ENCODE peak calls at places on chromosome 20, in eight cellular contexts. P is mammary epithelial cell; K is CD4-positive, alpha-beta T cell; Y is IMR-90; V is left ventricle myocardium inferior; D is fibroblast of lung; Z is brain microvascular endothelial cell; T is CD8-positive, alpha-beta T cell. X is an unnamed sample.

GRCh38 chr20:63854069-63854765 is 7.1 kb upstream of the ABHD16B start:
- DNase-seq in P (no peak), K (no peak), Y (no peak), V (no peak), D (no peak), Z (no peak), T (no peak), X (peak)

GRCh38 chr20:13819885-13820645 is 35.2 kb downstream of the NDUFAF5 start:
- DNase-seq in P (peak), K (no peak), Y (peak), V (no peak), D (peak), Z (no peak), T (peak), X (peak)

GRCh38 chr20:49699200-49699992 is 14.3 kb downstream of the B4GALT5 start:
- DNase-seq in P (peak), K (no peak), Y (peak), V (no peak), D (peak), Z (peak), T (no peak), X (no peak)

GRCh38 chr20:326645-327031 is 1.3 kb downstream of the SOX12 start:
- DNase-seq in P (no peak), K (no peak), Y (no peak), V (peak), D (peak), Z (no peak), T (no peak), X (no peak)

GRCh38 chr20:1952737-1953530 is 40.9 kb downstream of the PDYN start:
- DNase-seq in P (no peak), K (no peak), Y (no peak), V (no peak), D (no peak), Z (no peak), T (no peak), X (no peak)

GRCh38 chr20:12557224-12557623 is 451.5 kb upstream of the SPTLC3 start:
- DNase-seq in P (no peak), K (no peak), Y (no peak), V (no peak), D (no peak), Z (no peak), T (no peak), X (no peak)

GRCh38 chr20:25484911-25485511 is 77.5 kb downstream of the GINS1 start:
- DNase-seq in P (peak), K (no peak), Y (no peak), V (no peak), D (no peak), Z (peak), T (no peak), X (no peak)

GRCh38 chr20:46954490-46955038 is 59.9 kb downstream of the EYA2 start:
- DNase-seq in P (peak), K (no peak), Y (peak), V (no peak), D (peak), Z (peak), T (no peak), X (peak)

GRCh38 chr20:58692579-58693225 is at the start of gene NPEPL1:
- DNase-seq in P (peak), K (peak), Y (peak), V (peak), D (peak), Z (no peak), T (peak), X (no peak)

GRCh38 chr20:46636514-46636913 is 14.7 kb downstream of the SLC13A3 start:
- DNase-seq in P (no peak), K (no peak), Y (no peak), V (no peak), D (no peak), Z (no peak), T (no peak), X (no peak)

GRCh38 chr20:63747622-63748355 is 8.2 kb downstream of the SLC2A4RG start:
- DNase-seq in P (no peak), K (no peak), Y (no peak), V (no peak), D (no peak), Z (no peak), T (no peak), X (no peak)

GRCh38 chr20:8428988-8429387 is 296.9 kb downstream of the PLCB1 start:
- DNase-seq in P (no peak), K (no peak), Y (no peak), V (no peak), D (no peak), Z (no peak), T (peak), X (no peak)

DNA sequence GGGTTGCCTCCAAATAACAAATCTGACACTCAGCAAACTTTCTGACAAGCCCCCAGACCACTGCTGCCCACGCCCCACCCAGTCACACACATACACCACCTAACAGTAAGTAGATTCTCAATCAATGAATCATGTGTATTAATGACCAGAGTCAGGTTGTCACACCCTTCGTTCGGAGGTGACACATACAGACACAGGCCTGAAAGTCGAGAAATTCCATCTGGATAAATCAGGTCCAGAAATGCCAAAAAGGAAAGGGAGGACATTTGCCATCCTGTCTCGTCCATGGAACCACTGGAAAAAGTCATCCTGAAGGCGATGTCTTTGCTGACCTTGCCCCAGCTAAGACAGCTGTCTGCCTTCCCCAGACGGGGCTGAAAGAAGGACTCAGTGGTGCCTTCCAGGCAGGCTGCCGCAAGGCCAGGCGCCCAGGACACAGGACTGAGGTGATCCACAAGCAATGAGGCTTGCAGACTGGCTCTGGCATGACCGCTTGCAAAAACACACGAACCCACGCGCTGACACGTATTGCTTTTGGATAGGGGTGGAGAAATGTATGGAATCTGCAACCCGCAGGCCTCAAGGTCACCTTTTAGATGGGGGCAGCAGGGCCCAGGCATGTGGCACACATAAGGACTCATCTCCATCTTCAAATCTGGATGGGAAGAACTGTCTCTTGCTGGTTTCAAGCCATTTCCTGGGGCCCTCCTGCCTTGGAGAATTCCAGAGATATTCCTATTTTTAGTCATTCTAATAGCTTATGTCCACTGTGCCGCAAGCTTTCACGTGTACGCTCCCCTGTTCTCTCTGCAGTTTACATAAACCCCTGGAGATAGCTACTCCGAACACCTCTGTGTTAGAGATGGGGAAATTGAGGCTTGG is 9.0 kb downstream of the NFATC2 start:
- DNase-seq in P (peak), K (no peak), Y (peak), V (no peak), D (no peak), Z (peak), T (no peak), X (no peak)
- H3K27ac ChIP-seq in P (no peak), K (peak), Y (peak), V (peak), D (peak), Z (no peak), T (peak), X (no peak)

GRCh38 chr20:17470521-17470920 is 60.7 kb downstream of the BFSP1 start:
- DNase-seq in P (no peak), K (no peak), Y (no peak), V (no peak), D (no peak), Z (no peak), T (no peak), X (no peak)
- H3K27ac ChIP-seq in P (no peak), K (no peak), Y (no peak), V (no peak), D (no peak), Z (no peak), T (no peak), X (no peak)

GRCh38 chr20:51492167-51493092 is 50.1 kb downstream of the NFATC2 start:
- DNase-seq in P (no peak), K (no peak), Y (no peak), V (peak), D (peak), Z (no peak), T (no peak), X (no peak)
- H3K27ac ChIP-seq in P (no peak), K (no peak), Y (no peak), V (peak), D (no peak), Z (no peak), T (peak), X (no peak)

GRCh38 chr20:48645666-48646065 is 182.1 kb downstream of the PREX1 start:
- DNase-seq in P (no peak), K (no peak), Y (no peak), V (no peak), D (no peak), Z (no peak), T (no peak), X (no peak)

GRCh38 chr20:48640871-48641270 is 186.9 kb downstream of the PREX1 start:
- DNase-seq in P (no peak), K (no peak), Y (no peak), V (no peak), D (no peak), Z (no peak), T (no peak), X (no peak)

GRCh38 chr20:48644286-48644828 is 183.4 kb downstream of the PREX1 start:
- DNase-seq in P (no peak), K (no peak), Y (no peak), V (no peak), D (no peak), Z (no peak), T (no peak), X (no peak)

GRCh38 chr20:48639899-48640298 is 187.9 kb downstream of the PREX1 start:
- DNase-seq in P (no peak), K (no peak), Y (no peak), V (no peak), D (no peak), Z (no peak), T (no peak), X (no peak)

DNA sequence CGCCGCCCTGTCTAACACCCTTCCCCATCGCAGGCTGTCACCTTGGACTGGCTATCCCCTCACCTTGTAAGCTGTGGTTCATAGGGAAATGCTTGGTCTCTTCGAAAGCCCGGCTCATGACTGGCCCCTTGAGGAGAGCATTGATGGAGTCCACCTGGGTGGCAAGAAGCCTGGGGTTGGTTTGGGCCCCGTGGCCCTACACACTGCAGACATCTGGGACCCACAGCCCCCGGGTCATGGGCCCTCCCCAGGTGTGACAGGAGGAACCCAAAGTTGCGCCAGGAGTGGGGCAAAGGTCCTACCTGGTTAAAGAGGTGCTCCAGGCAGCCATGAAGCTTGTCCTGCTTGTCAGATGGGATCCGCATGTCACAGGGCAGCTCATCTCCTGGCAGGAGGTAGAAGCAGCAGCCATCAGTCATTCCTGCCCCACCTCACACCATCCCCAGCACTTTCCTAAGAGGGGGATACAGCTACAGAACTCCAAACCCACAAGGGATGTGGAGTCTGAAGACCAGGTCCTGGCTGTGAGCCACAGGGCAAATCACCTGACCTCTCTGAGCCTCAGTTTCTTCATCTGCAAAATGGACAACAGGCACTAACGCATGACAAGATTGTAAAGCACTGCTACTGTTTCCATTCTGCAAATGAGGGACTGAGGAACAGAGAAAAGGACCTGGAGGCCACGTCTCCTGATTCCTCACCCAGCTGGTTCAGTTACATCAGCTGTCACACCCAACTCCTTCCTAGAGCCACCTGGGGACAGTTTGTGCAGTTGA is 185.5 kb downstream of the PREX1 start:
- DNase-seq in P (no peak), K (no peak), Y (no peak), V (no peak), D (no peak), Z (no peak), T (no peak), X (no peak)
- H3K27ac ChIP-seq in P (no peak), K (no peak), Y (no peak), V (no peak), D (no peak), Z (no peak), T (no peak), X (no peak)

GRCh38 chr20:34017610-34018009 is 23.9 kb downstream of the RALY start:
- DNase-seq in P (peak), K (no peak), Y (peak), V (no peak), D (peak), Z (peak), T (no peak), X (peak)

GRCh38 chr20:34014878-34015277 is 21.2 kb downstream of the RALY start:
- DNase-seq in P (no peak), K (no peak), Y (no peak), V (no peak), D (no peak), Z (no peak), T (no peak), X (no peak)

GRCh38 chr20:34015401-34016335 is 22.0 kb downstream of the RALY start:
- DNase-seq in P (no peak), K (no peak), Y (no peak), V (no peak), D (no peak), Z (no peak), T (no peak), X (no peak)

GRCh38 chr20:34016736-34017135 is 23.0 kb downstream of the RALY start:
- DNase-seq in P (no peak), K (no peak), Y (no peak), V (no peak), D (no peak), Z (no peak), T (no peak), X (no peak)

GRCh38 chr20:34018166-34018565 is 24.5 kb downstream of the RALY start:
- DNase-seq in P (no peak), K (no peak), Y (no peak), V (no peak), D (no peak), Z (no peak), T (no peak), X (no peak)
- H3K27ac ChIP-seq in P (peak), K (no peak), Y (no peak), V (no peak), D (no peak), Z (no peak), T (no peak), X (no peak)

DNA sequence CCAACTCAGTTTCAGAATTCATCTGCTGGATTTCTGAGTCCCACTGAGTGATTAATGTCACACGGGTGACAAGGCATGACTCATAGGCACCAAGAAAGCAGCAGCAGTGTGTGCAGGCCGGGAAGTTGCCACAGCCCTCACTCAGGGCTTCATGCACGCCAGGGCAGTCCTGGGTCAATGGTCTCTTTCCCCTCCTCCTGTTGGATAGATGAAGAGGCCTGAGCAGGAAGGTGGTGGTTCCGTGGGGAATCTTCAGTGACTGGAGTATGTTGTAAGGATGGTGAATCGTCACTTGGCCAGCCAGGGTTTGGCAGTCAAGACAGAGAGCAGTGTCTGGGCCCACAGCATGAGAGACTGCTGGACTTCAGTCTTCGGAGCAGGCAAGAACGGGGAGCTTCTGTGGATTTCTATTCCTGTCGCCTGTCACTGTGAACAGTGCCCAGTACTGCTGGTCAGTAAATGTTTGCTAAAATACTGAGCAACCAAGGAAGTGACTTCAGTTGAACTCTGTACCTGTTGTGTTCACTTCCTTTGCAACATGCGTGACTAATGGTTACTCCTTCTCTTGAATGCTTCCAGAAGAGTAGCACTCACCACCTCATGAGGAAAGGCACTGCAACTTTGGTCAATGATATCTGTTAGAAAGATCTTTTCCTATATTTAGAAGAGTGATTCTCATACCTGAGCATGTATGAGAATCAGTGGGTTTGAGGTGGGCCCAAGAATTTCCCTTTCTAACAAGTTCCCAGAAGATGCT is 62.0 kb upstream of the CD93 start:
- DNase-seq in P (peak), K (no peak), Y (peak), V (no peak), D (peak), Z (peak), T (no peak), X (no peak)
- H3K27ac ChIP-seq in P (no peak), K (no peak), Y (peak), V (peak), D (peak), Z (peak), T (no peak), X (peak)

DNA sequence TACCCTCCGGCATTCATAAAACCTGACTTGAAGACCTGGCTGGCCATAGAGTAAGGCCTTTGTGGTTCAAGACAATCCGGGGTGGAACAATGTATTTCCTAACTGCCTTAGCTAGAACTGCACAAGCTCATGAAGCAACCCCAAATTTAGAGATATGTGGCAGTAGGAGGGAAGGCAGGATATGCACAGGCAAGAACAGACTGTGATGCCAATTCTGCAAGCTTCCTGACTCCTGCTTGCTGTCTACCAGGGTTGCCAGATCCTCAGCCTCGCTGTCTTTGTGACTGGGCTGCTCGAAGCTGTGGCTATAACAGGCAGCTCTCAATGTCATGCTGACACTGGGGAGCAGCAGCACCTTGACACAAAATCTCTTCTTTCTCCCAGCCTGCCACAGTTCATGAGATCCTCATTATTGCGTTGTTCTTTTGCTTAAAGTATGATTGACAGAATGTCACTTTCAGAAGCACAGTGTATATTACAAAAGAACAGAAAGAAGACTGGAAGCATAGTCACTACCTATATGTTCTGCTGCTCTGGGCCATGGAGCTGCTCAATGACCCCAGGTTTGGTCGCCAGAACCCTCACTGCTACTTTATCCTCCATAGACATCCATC is 18.3 kb upstream of the SHLD1 start:
- DNase-seq in P (peak), K (no peak), Y (no peak), V (no peak), D (no peak), Z (no peak), T (no peak), X (no peak)
- H3K27ac ChIP-seq in P (no peak), K (no peak), Y (no peak), V (peak), D (no peak), Z (no peak), T (no peak), X (no peak)

X was measured in SJCRH30.